ENCODE peak calls at places on chromosomes 3 and 15, in eight cellular contexts. G is heart left ventricle, D is GM12865, B is dorsolateral prefrontal cortex, S is mucosa of descending colon, I is HCT116, E is choroid plexus epithelial cell, N is endothelial cell of umbilical vein. R is an unnamed sample.

GRCh38 chr3:182509312-182509711 is 284.0 kb upstream of the ATP11B start:
- DNase-seq in D (no peak), E (no peak), B (no peak), G (no peak), S (no peak), I (no peak), N (no peak), R (no peak)

GRCh38 chr15:42220216-42220615 is 12.1 kb upstream of the VPS39 start:
- DNase-seq in N (peak; percentile 54), S (no peak), I (no peak), G (no peak), E (no peak), B (no peak), D (no peak), R (no peak)

GRCh38 chr3:114664006-114664405 is 370.2 kb downstream of the TIGIT start:
- DNase-seq in I (no peak), N (no peak), B (no peak), D (no peak), G (no peak), S (no peak), E (no peak), R (no peak)

GRCh38 chr15:78679089-78679511 is 38.1 kb upstream of the CHRNB4 start:
- DNase-seq in I (no peak), N (no peak), E (no peak), S (no peak), G (no peak), B (no peak), D (no peak), R (no peak)

GRCh38 chr3:9916734-9917680 is at the start of gene IL17RC:
- DNase-seq in B (peak; percentile 57), I (peak; percentile 72), G (peak; percentile 92), D (no peak), E (peak; percentile 90), S (peak; percentile 91), N (peak; percentile 77), R (peak; percentile 90)

GRCh38 chr3:79843180-79843579 is 75.4 kb upstream of the ROBO1 start:
- DNase-seq in G (no peak), N (peak; percentile 92), E (peak; percentile 40), I (no peak), D (no peak), B (no peak), S (no peak), R (no peak)

GRCh38 chr15:79897701-79898113 is 893 bp upstream of the MTHFS start:
- DNase-seq in G (no peak), E (no peak), S (no peak), D (no peak), N (no peak), I (no peak), B (no peak), R (no peak)

GRCh38 chr15:101101676-101102075 is 150.2 kb downstream of the CHSY1 start:
- DNase-seq in D (no peak), I (no peak), N (no peak), B (no peak), E (no peak), G (no peak), S (no peak), R (no peak)

GRCh38 chr3:177283983-177284382 is 86.7 kb upstream of the TBL1XR1 start:
- DNase-seq in I (no peak), D (no peak), B (no peak), N (no peak), E (no peak), S (no peak), G (no peak), R (no peak)

DNA sequence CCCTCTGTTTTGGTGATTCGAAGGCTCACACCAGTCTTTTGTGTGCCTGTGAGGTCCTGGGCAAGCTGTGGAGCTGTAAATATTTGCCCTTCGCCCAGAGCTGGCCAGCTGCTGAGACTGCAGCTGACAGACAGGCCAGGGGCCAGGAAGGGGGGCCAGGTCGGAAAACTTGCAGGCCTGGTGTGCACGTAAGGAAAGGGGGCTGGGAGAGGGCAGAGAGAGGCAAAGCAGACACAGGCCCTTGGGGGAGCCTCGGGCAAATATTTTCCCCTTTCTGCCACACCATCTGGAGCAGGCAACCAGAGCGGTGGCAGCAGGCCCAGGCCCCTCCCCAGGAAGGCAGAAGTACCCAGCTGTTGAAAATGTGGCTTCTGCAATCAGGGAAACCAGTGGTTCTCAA is 2.6 kb downstream of the PDZRN3 start:
- DNase-seq in D (no peak), G (peak; percentile 89), B (no peak), I (no peak), S (peak; percentile 57), N (no peak), E (peak; percentile 29), R (peak; percentile 87)
- H3K4me3 ChIP-seq in D (no peak overlapping the region), G (peak overlapping the region; percentile 61), B (peak overlapping the region; percentile 61), I (no peak overlapping the region), S (no peak overlapping the region), N (no peak overlapping the region), E (peak overlapping the region; percentile 63), R (no peak overlapping the region)

DNA sequence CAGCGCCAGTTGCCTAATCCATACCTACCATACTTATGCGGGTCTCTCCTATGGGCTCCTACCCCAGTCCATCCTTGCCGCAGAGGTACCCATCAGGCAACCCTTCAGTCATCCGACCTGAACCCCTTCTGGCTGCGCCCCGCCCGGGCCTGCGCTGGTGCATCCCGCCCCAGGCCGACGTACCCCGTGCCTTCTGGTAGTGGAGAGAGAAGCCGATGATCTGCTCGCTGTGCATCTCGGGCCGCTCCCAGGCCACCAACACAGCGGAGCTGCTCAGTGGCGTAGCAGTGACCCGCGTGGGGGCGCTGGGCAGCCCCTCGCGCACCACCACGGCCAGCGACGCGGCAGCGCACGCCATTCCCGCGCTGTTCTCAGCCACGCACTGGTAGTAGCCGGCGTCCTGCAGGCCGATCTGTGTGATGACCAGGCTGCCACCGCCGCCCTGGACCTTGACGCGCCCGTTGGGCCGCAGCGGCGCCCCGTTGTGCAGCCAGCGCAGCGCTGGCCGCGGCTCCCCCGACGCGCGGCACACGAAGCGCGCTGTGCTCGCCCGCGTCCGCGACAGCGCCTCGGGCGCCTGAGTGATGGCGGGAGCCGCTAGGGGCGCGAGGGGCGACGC is 17.9 kb upstream of the IGDCC3 start:
- DNase-seq in G (no peak), S (no peak), I (no peak), D (no peak), N (no peak), B (no peak), E (no peak), R (no peak)
- H3K4me3 ChIP-seq in G (peak overlapping the region; percentile 23), S (no peak overlapping the region), I (no peak overlapping the region), D (no peak overlapping the region), N (no peak overlapping the region), B (no peak overlapping the region), E (no peak overlapping the region), R (no peak overlapping the region)

GRCh38 chr3:184377882-184378445 is at the start of gene THPO:
- DNase-seq in S (no peak), I (no peak), N (no peak), D (no peak), B (no peak), E (no peak), G (peak; percentile 56), R (peak; percentile 74)

GRCh38 chr3:184380210-184380626 is 364 bp downstream of the CHRD start:
- DNase-seq in G (peak; percentile 76), I (no peak), B (no peak), S (peak; percentile 71), D (no peak), E (no peak), N (no peak), R (peak; percentile 76)

GRCh38 chr3:184377374-184377773 is 633 bp downstream of the THPO start:
- DNase-seq in E (no peak), I (no peak), N (no peak), D (no peak), G (no peak), B (no peak), S (no peak), R (no peak)

GRCh38 chr3:184379375-184380209 is at the start of gene CHRD:
- DNase-seq in E (no peak), D (no peak), B (no peak), G (no peak), N (no peak), S (no peak), I (no peak), R (no peak)

DNA sequence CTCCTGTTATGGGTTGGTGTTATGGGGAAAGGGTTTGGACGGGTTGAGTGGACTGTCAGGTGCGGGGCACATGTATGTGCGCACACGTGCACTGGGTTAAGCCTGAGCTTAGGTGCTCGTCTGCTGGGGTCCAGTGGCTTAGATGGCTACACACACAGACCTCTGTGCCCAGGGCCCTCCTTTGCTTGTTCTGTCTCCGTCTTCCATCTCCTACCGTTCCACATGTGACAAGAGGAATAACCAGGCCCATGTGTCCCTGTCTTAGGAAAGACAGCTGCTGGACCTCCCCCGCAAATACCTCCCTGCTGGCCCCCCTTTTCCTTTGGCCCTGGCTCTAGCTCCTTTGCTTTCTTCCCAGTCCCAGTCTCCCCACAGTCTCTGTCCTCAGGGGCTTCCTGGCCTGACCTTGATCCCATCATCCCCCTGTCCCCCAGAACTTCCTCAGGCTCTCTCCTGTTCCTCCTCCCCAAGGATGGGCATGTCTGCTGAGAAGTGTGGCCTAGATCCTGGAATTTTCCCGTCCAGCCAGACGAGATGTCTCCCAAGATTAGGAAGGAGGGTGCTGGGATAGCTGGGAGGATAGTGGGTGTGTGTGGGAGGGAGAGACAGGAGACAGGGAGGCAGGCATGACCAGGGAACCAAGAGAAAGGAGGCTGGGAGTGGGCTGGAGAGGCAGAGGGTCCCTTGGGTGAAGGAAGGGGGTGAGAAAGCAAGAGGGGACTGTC is 805 bp upstream of the THPO start:
- DNase-seq in N (no peak), B (no peak), S (no peak), I (no peak), G (no peak), D (no peak), E (no peak), R (no peak)
- H3K4me3 ChIP-seq in N (no peak overlapping the region), B (peak overlapping the region; percentile 46), S (no peak overlapping the region), I (no peak overlapping the region), G (no peak overlapping the region), D (no peak overlapping the region), E (no peak overlapping the region), R (no peak overlapping the region)

GRCh38 chr3:152290374-152290773 is 21.6 kb downstream of the MBNL1 start:
- DNase-seq in G (no peak), I (no peak), N (no peak), D (no peak), B (no peak), S (no peak), E (no peak), R (no peak)

GRCh38 chr3:152291649-152292066 is 22.9 kb downstream of the MBNL1 start:
- DNase-seq in I (no peak), D (no peak), N (no peak), E (peak; percentile 67), B (no peak), G (no peak), S (no peak), R (no peak)

GRCh38 chr3:152292367-152292766 is 23.6 kb downstream of the MBNL1 start:
- DNase-seq in E (no peak), N (no peak), D (no peak), I (no peak), S (no peak), G (no peak), B (no peak), R (no peak)

GRCh38 chr3:152289708-152290107 is 21.0 kb downstream of the MBNL1 start:
- DNase-seq in B (no peak), N (no peak), E (no peak), G (no peak), I (no peak), S (no peak), D (no peak), R (no peak)

DNA sequence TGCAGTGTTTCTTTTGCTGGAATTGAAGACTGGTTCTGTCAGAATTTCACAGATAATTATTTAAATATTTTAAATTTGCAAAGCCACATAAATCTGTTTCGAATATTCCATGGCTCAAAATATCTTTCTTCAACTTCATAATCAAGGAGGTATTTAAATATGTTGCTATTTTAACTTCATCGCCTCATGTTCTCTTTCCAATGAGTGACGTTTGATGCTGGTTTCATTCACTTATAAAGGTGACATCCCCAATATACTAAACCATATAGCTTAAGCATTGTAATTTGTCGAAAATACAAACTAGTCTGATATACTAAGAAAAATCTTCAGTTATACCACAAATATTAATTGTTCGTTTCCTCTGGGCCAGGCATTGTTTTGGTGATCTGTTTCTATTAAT is 22.5 kb downstream of the MBNL1 start:
- DNase-seq in N (no peak), G (no peak), B (no peak), D (no peak), S (no peak), E (no peak), I (no peak), R (no peak)
- H3K4me3 ChIP-seq in N (no peak overlapping the region), G (no peak overlapping the region), B (no peak overlapping the region), D (no peak overlapping the region), S (no peak overlapping the region), E (no peak overlapping the region), I (no peak overlapping the region), R (no peak overlapping the region)